ENCODE peak calls at places on chromosomes 5 and 9, in six cellular contexts. G is neuronal stem cell, P is IMR-90, K is H1, L is mesenchymal stem cell, C is trophoblast cell. B is an unnamed sample.

GRCh38 chr5:83802686-83803085 is 82.0 kb upstream of the HAPLN1 start:
- DNase-seq in G (no peak), P (peak), K (no peak), L (peak), C (no peak), B (no peak)

GRCh38 chr5:76716456-76717157 is 681 bp downstream of the F2R start:
- DNase-seq in G (peak), P (no peak), K (no peak), L (peak), C (no peak), B (peak)

GRCh38 chr9:113674436-113674835 is 201.7 kb upstream of the ZNF618 start:
- DNase-seq in G (no peak), P (peak), K (no peak), L (no peak), C (no peak), B (no peak)

GRCh38 chr9:98916660-98917059 is 27.0 kb upstream of the COL15A1 start:
- DNase-seq in G (no peak), P (peak), K (no peak), L (peak), C (no peak), B (peak)

GRCh38 chr9:38622083-38622674 is 1.8 kb upstream of the ANKRD18A start:
- DNase-seq in G (peak), P (no peak), K (no peak), L (peak), C (peak), B (peak)

GRCh38 chr5:147303976-147304375 is 69.2 kb downstream of the STK32A start:
- DNase-seq in G (no peak), P (peak), K (no peak), L (peak), C (no peak), B (no peak)

GRCh38 chr9:34430843-34431437 is 27.4 kb downstream of the FAM219A start:
- DNase-seq in G (peak), P (peak), K (peak), L (peak), C (peak), B (peak)

GRCh38 chr9:133421615-133422542 is at the start of gene ADAMTS13:
- DNase-seq in G (no peak), P (peak), K (no peak), L (peak), C (no peak), B (peak)

GRCh38 chr9:86272221-86272620 is 10.1 kb downstream of the ISCA1 start:
- DNase-seq in G (no peak), P (no peak), K (no peak), L (no peak), C (no peak), B (no peak)

GRCh38 chr5:153222956-153223355 is 267.5 kb upstream of the GRIA1 start:
- DNase-seq in G (no peak), P (no peak), K (no peak), L (peak), C (no peak), B (no peak)

GRCh38 chr5:119400248-119400647 is 44.4 kb downstream of the TNFAIP8 start:
- DNase-seq in G (no peak), P (peak), K (no peak), L (no peak), C (no peak), B (no peak)

GRCh38 chr5:181008136-181008535 is 19.5 kb downstream of the BTNL3 start:
- DNase-seq in G (no peak), P (no peak), K (no peak), L (no peak), C (no peak), B (no peak)

GRCh38 chr5:176810084-176810597 is at the start of gene UNC5A:
- DNase-seq in G (peak), P (peak), K (no peak), L (peak), C (no peak), B (peak)

GRCh38 chr5:92064993-92065392 is 681.9 kb upstream of the ARRDC3 start:
- DNase-seq in G (no peak), P (no peak), K (no peak), L (no peak), C (no peak), B (no peak)

GRCh38 chr5:51829691-51830090 is 446.4 kb downstream of the ISL1 start:
- DNase-seq in G (no peak), P (no peak), K (no peak), L (no peak), C (no peak), B (no peak)

GRCh38 chr5:35294976-35295375 is 64.7 kb upstream of the PRLR start:
- DNase-seq in G (no peak), P (no peak), K (no peak), L (no peak), C (no peak), B (no peak)

GRCh38 chr9:110125763-110126351 is 82.1 kb downstream of the C9orf152 start:
- DNase-seq in G (no peak), P (peak), K (no peak), L (no peak), C (no peak), B (no peak)

GRCh38 chr9:88169700-88170099 is 31.4 kb upstream of the SPATA31C2 start:
- DNase-seq in G (no peak), P (no peak), K (no peak), L (no peak), C (no peak), B (no peak)

GRCh38 chr9:109466623-109467590 is 31.2 kb downstream of the PTPN3 start:
- DNase-seq in G (no peak), P (peak), K (no peak), L (no peak), C (no peak), B (no peak)

GRCh38 chr9:136587145-136587943 is 41.5 kb upstream of the NOTCH1 start:
- DNase-seq in G (no peak), P (peak), K (no peak), L (peak), C (no peak), B (peak)

GRCh38 chr9:96149881-96150280 is 152.1 kb downstream of the HSD17B3 start:
- DNase-seq in G (no peak), P (no peak), K (no peak), L (no peak), C (no peak), B (no peak)

GRCh38 chr9:90773593-90773992 is 28.0 kb upstream of the SYK start:
- DNase-seq in G (no peak), P (no peak), K (no peak), L (no peak), C (no peak), B (no peak)

GRCh38 chr5:143402464-143403356 is 776 bp downstream of the NR3C1 start:
- DNase-seq in G (peak), P (peak), K (no peak), L (peak), C (peak), B (peak)

GRCh38 chr5:14032944-14033343 is 88.5 kb upstream of the DNAH5 start:
- DNase-seq in G (no peak), P (peak), K (no peak), L (peak), C (no peak), B (no peak)

GRCh38 chr5:57298985-57299491 is 125.2 kb downstream of the GPBP1 start:
- DNase-seq in G (peak), P (peak), K (no peak), L (peak), C (peak), B (peak)

GRCh38 chr5:43193952-43194321 is 1.9 kb downstream of the NIM1K start:
- DNase-seq in G (no peak), P (no peak), K (no peak), L (no peak), C (no peak), B (no peak)

GRCh38 chr5:17304282-17304681 is 86.9 kb downstream of the BASP1 start:
- DNase-seq in G (no peak), P (peak), K (no peak), L (peak), C (no peak), B (no peak)

GRCh38 chr5:43063731-43064171 is 23.6 kb upstream of the ANXA2R start:
- DNase-seq in G (no peak), P (no peak), K (no peak), L (no peak), C (peak), B (peak)

GRCh38 chr9:98094851-98095250 is 24.2 kb downstream of the TRIM14 start:
- DNase-seq in G (no peak), P (no peak), K (no peak), L (no peak), C (no peak), B (no peak)

GRCh38 chr9:114348906-114349482 is 19.3 kb downstream of the ORM2 start:
- DNase-seq in G (peak), P (peak), K (peak), L (peak), C (peak), B (peak)

GRCh38 chr9:136089697-136090045 is 5.4 kb downstream of the NACC2 start:
- DNase-seq in G (no peak), P (peak), K (no peak), L (peak), C (no peak), B (no peak)

GRCh38 chr9:68780377-68780707 is 75.3 kb downstream of the PIP5K1B start:
- DNase-seq in G (no peak), P (no peak), K (no peak), L (no peak), C (no peak), B (no peak)

GRCh38 chr9:68779558-68780376 is 74.7 kb downstream of the PIP5K1B start:
- DNase-seq in G (peak), P (peak), K (peak), L (peak), C (peak), B (peak)

GRCh38 chr9:68781866-68782265 is 76.8 kb downstream of the PIP5K1B start:
- DNase-seq in G (no peak), P (no peak), K (no peak), L (no peak), C (no peak), B (no peak)

GRCh38 chr9:68780735-68781134 is 75.7 kb downstream of the PIP5K1B start:
- DNase-seq in G (no peak), P (peak), K (no peak), L (no peak), C (no peak), B (no peak)

DNA sequence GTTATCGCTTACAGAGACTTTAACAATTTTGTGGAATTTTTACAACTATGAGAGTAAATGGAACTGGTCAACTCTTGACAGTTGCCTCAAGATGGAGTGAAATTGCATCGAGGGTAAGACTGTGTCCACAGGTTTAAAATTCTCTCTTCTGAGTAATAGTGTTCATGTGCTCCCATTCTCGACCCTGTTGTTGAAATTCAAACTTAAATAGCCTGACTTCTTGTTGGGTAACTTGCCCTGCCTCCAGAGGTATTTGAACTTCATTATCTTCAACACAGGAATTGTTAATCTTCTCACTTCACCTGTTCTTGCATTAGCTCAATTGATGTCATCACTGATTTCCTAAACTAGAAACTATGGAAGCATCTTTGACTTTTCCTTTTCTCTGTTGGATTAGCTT is 77.5 kb downstream of the PIP5K1B start:
- DNase-seq in G (no peak), P (no peak), K (no peak), L (no peak), C (peak), B (no peak)
- H3K14ac ChIP-seq in G (no peak), P (no peak), K (no peak), L (no peak), C (no peak), B (no peak)

GRCh38 chr9:132241840-132242620 is 80.2 kb downstream of the NTNG2 start:
- DNase-seq in G (no peak), P (no peak), K (no peak), L (peak), C (no peak), B (peak)
- H3K9ac ChIP-seq in G (peak), P (peak), K (no peak), L (peak), C (no peak), B (no peak)

DNA sequence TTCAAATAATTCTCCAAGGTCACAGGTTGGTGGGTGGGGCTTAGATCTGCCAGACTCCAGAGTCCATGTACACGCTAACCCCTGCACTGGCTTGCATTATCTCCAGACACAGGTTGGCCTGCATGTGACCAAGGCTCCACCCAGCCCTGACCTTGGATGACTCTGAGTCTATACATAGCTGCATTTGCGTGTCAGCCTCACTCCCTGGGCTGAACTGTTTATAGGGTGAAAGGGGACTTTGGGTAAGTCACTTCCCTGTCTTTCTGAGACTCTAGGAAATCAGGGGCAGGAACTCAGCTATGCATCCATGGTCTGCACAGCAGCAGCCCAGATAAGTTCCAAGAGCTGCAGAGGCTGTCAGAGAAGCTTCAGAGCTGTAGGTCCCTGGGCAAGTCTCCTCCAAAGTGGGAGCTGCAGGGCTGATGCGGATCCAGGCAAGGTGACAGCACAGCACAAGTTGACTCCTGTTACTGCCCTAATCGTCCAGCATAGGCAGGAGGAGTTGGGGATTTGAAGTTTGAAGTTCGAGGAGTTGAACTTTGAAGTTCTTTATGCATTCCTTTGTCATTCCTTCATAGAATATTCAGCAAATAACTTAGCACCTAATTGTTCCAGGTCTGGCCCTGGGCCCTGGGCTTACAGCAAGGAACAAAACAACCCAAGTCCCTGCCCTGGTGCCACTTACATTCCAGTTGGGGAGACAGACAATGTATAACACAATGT is 53.4 kb downstream of the SLC22A5 start:
- DNase-seq in G (no peak), P (peak), K (no peak), L (peak), C (peak), B (no peak)
- H3K14ac ChIP-seq in G (no peak), P (peak), K (no peak), L (no peak), C (no peak), B (no peak)

GRCh38 chr5:122163151-122164069 is 34.1 kb downstream of the ZNF474 start:
- DNase-seq in G (no peak), P (peak), K (no peak), L (peak), C (peak), B (no peak)
- H3K9ac ChIP-seq in G (no peak), P (peak), K (no peak), L (peak), C (no peak), B (no peak)

GRCh38 chr9:79708541-79708940 is 136.8 kb downstream of the TLE4 start:
- DNase-seq in G (no peak), P (no peak), K (no peak), L (no peak), C (no peak), B (no peak)

GRCh38 chr9:79709945-79710674 is 138.3 kb downstream of the TLE4 start:
- DNase-seq in G (no peak), P (no peak), K (no peak), L (no peak), C (no peak), B (no peak)

GRCh38 chr9:79705704-79706103 is 133.9 kb downstream of the TLE4 start:
- DNase-seq in G (no peak), P (no peak), K (no peak), L (no peak), C (no peak), B (no peak)

GRCh38 chr9:79706512-79706911 is 134.7 kb downstream of the TLE4 start:
- DNase-seq in G (no peak), P (no peak), K (no peak), L (no peak), C (no peak), B (no peak)

GRCh38 chr9:79707589-79707988 is 135.8 kb downstream of the TLE4 start:
- DNase-seq in G (no peak), P (no peak), K (no peak), L (no peak), C (no peak), B (no peak)
- H3K14ac ChIP-seq in G (no peak), P (no peak), K (no peak), L (no peak), C (no peak), B (no peak)

GRCh38 chr9:120868676-120869359 is 8.2 kb downstream of the PHF19 start:
- DNase-seq in G (peak), P (peak), K (peak), L (peak), C (peak), B (peak)

GRCh38 chr9:120866651-120867050 is 10.3 kb downstream of the PHF19 start:
- DNase-seq in G (no peak), P (no peak), K (no peak), L (no peak), C (no peak), B (no peak)

GRCh38 chr9:120869360-120869687 is 7.7 kb downstream of the PHF19 start:
- DNase-seq in G (no peak), P (no peak), K (no peak), L (no peak), C (no peak), B (no peak)

GRCh38 chr9:120868339-120868675 is 8.7 kb downstream of the PHF19 start:
- DNase-seq in G (no peak), P (peak), K (no peak), L (peak), C (no peak), B (no peak)

GRCh38 chr9:120867676-120868338 is 9.2 kb downstream of the PHF19 start:
- DNase-seq in G (no peak), P (no peak), K (no peak), L (no peak), C (no peak), B (no peak)
- H3K9ac ChIP-seq in G (no peak), P (no peak), K (no peak), L (peak), C (no peak), B (no peak)

GRCh38 chr9:116174347-116174746 is 20.8 kb downstream of the PAPPA start:
- DNase-seq in G (no peak), P (peak), K (no peak), L (no peak), C (no peak), B (no peak)
- H3K14ac ChIP-seq in G (peak), P (no peak), K (no peak), L (peak), C (no peak), B (no peak)

GRCh38 chr5:127029513-127030258 is 672 bp downstream of the MARCHF3 start:
- DNase-seq in G (peak), P (peak), K (no peak), L (peak), C (peak), B (peak)
- H3K9ac ChIP-seq in G (peak), P (peak), K (no peak), L (peak), C (no peak), B (peak)

DNA sequence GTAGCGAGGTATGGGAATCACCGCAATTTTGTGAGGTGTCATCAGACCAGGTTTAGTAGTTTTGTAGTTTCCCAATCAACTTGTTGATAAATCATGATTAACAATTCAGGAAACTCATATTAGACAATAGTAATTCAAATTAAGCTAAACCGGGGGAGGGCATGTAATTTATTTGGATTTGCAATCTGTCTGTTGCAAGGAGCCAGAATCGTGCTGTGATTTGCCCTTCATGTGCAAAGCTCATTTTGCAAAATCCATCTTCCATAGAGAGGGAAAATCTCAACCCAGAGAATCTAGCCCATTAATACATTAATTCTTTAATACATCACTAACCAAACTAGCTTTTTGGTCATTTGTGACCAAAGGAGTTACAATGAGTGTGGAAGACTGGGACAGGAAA is 164.7 kb upstream of the TRPM3 start:
- DNase-seq in G (no peak), P (no peak), K (no peak), L (no peak), C (no peak), B (no peak)
- H3K14ac ChIP-seq in G (no peak), P (no peak), K (no peak), L (no peak), C (no peak), B (no peak)

DNA sequence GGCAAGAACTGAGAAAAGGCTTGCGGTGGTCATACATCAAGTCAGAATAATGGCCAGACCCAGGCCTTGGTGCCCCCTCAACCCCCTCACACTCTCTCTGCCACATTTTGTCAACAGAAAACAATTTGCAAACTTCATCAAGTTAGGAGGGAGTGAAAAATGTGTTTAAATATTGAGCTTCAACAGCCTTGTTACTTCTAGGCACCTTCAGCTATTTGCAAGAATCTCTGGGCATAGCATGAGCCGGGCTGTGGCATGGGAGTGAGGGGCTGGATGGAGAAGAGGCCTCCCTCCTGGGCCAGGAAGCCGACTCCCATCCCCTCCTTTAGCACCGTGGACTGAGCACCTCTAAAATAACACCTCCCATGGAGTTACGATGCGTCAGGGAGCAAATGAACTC is 52.2 kb upstream of the GRHPR start:
- DNase-seq in G (no peak), P (no peak), K (no peak), L (no peak), C (no peak), B (no peak)
- H3K9ac ChIP-seq in G (no peak), P (no peak), K (no peak), L (no peak), C (no peak), B (no peak)

B was measured in H9.